ENCODE peak calls at places on chromosomes 1 and 21, in seven cellular contexts. S, M, T, F, P, E and U are unnamed samples.

GRCh38 chr1:94481473-94481933 is 60.1 kb downstream of the F3 start:
- DNase-seq in S (peak), M (peak), T (peak), F (peak), P (peak), E (peak), U (peak)

GRCh38 chr1:117590273-117590925 is 15.4 kb upstream of the TENT5C start:
- DNase-seq in S (no peak), M (no peak), T (no peak), F (no peak), P (no peak), E (no peak), U (no peak)

GRCh38 chr1:165928075-165928731 is 100.8 kb downstream of the UCK2 start:
- DNase-seq in S (peak), M (peak), T (peak), F (peak), P (peak), E (peak), U (peak)

GRCh38 chr21:25421327-25422028 is 185.8 kb downstream of the MRPL39 start:
- DNase-seq in S (peak), M (peak), T (peak), F (peak), P (peak), E (no peak), U (peak)

GRCh38 chr1:226920446-226920894 is 19.6 kb upstream of the COQ8A start:
- DNase-seq in S (no peak), M (no peak), T (no peak), F (no peak), P (no peak), E (no peak), U (no peak)

GRCh38 chr1:147245586-147246021 is 3.1 kb downstream of the CHD1L start:
- DNase-seq in S (peak), M (no peak), T (no peak), F (peak), P (no peak), E (no peak), U (no peak)

GRCh38 chr1:20735581-20736111 is 3.1 kb upstream of the SH2D5 start:
- DNase-seq in S (no peak), M (no peak), T (no peak), F (no peak), P (no peak), E (no peak), U (no peak)

GRCh38 chr1:233759665-233760064 is 144.8 kb upstream of the SLC35F3 start:
- DNase-seq in S (no peak), M (no peak), T (no peak), F (no peak), P (no peak), E (no peak), U (no peak)

GRCh38 chr1:109356959-109357358 is 40.8 kb downstream of the SORT1 start:
- DNase-seq in S (no peak), M (no peak), T (no peak), F (no peak), P (no peak), E (no peak), U (no peak)

GRCh38 chr1:159071970-159072582 is 4.5 kb downstream of the AIM2 start:
- DNase-seq in S (peak), M (peak), T (peak), F (no peak), P (peak), E (no peak), U (no peak)

GRCh38 chr1:179883739-179884138 is 1.7 kb downstream of the TOR1AIP1 start:
- DNase-seq in S (no peak), M (peak), T (peak), F (peak), P (no peak), E (no peak), U (no peak)